ENCODE peak calls at places on chromosomes 2 and 18, in six cellular contexts. U is neural progenitor cell, I is adrenal gland, E is right lobe of liver, G is DND-41, T is heart right ventricle. L is an unnamed sample. For H3K36me3 and H3K27me3, the result is how much of the 10 kb centered on the place peaks cover.

GRCh38 chr2:215950009-215950408 is 63.3 kb downstream of the MREG start:
- DNase-seq in G (no peak), T (no peak), E (no peak), U (peak), I (no peak), L (no peak)

GRCh38 chr18:37259711-37260110 is 305.9 kb downstream of the CELF4 start:
- DNase-seq in U (no peak), T (no peak), I (no peak), G (no peak), E (no peak), L (no peak)

GRCh38 chr18:961644-962355 is 57.1 kb downstream of the ADCYAP1 start:
- DNase-seq in G (peak), T (peak), I (peak), E (no peak), U (peak), L (no peak)

GRCh38 chr2:179817181-179817841 is 44.1 kb downstream of the ZNF385B start:
- DNase-seq in T (no peak), U (peak), E (no peak), G (no peak), I (peak), L (no peak)

GRCh38 chr2:227482638-227483340 is 10.8 kb downstream of the AGFG1 start:
- DNase-seq in G (no peak), E (no peak), U (no peak), I (no peak), T (no peak), L (no peak)

GRCh38 chr2:10507106-10507505 is 59.0 kb upstream of the ODC1 start:
- DNase-seq in G (no peak), T (no peak), E (no peak), I (no peak), U (no peak), L (no peak)

GRCh38 chr18:45978084-45978483 is 11.0 kb upstream of the EPG5 start:
- DNase-seq in G (no peak), E (no peak), U (no peak), T (no peak), I (no peak), L (no peak)

GRCh38 chr18:37710731-37711130 is 145.1 kb upstream of the CELF4 start:
- DNase-seq in T (no peak), U (no peak), G (no peak), E (no peak), I (no peak), L (no peak)

GRCh38 chr2:149099298-149099697 is 60.8 kb downstream of the LYPD6B start:
- DNase-seq in U (no peak), T (no peak), I (no peak), E (no peak), G (no peak), L (no peak)

GRCh38 chr2:72612614-72613160 is 213.1 kb downstream of the EXOC6B start:
- DNase-seq in U (no peak), G (no peak), I (no peak), E (no peak), T (no peak), L (no peak)

GRCh38 chr2:96404446-96405373 is 69.1 kb downstream of the NCAPH start:
- DNase-seq in T (peak), I (no peak), U (no peak), G (no peak), E (no peak), L (no peak)

GRCh38 chr2:217027414-217027813 is 167.6 kb upstream of the TNP1 start:
- DNase-seq in I (no peak), U (no peak), E (no peak), G (no peak), T (no peak), L (no peak)

GRCh38 chr2:232698552-232699091 is 1.5 kb downstream of the GIGYF2 start:
- DNase-seq in G (no peak), T (no peak), I (no peak), U (no peak), E (no peak), L (no peak)

GRCh38 chr2:174752403-174753037 is 11.8 kb downstream of the CHRNA1 start:
- DNase-seq in T (no peak), E (no peak), U (no peak), G (no peak), I (no peak), L (no peak)

GRCh38 chr18:78296152-78296551 is 683.5 kb upstream of the SALL3 start:
- DNase-seq in G (no peak), T (no peak), E (no peak), U (no peak), I (no peak), L (no peak)

GRCh38 chr2:150143087-150143536 is 344.4 kb downstream of the RND3 start:
- DNase-seq in T (no peak), I (no peak), U (no peak), G (no peak), E (no peak), L (no peak)

GRCh38 chr18:36539674-36540073 is 242.2 kb downstream of the FHOD3 start:
- DNase-seq in U (no peak), E (no peak), T (no peak), I (no peak), G (no peak), L (no peak)

GRCh38 chr2:85938456-85938855 is 49.7 kb upstream of the ST3GAL5 start:
- DNase-seq in I (no peak), E (no peak), U (no peak), G (no peak), T (no peak), L (no peak)

GRCh38 chr2:223396993-223397392 is 205.2 kb downstream of the SCG2 start:
- DNase-seq in G (no peak), I (no peak), T (no peak), E (no peak), U (no peak), L (no peak)

GRCh38 chr2:223735659-223736244 is 101.6 kb downstream of the AP1S3 start:
- DNase-seq in E (no peak), T (no peak), I (no peak), G (no peak), U (no peak), L (no peak)

GRCh38 chr2:64978514-64979268 is 10.5 kb upstream of the SLC1A4 start:
- DNase-seq in I (no peak), T (no peak), E (no peak), U (no peak), G (no peak), L (no peak)

GRCh38 chr2:24852026-24852425 is 58.8 kb downstream of the CENPO start:
- DNase-seq in G (no peak), I (no peak), T (no peak), E (no peak), U (no peak), L (no peak)

GRCh38 chr2:8154936-8155335 is 526.9 kb upstream of the ID2 start:
- DNase-seq in U (no peak), G (no peak), E (no peak), I (no peak), T (no peak), L (no peak)

GRCh38 chr2:160388464-160389263 is 104.9 kb downstream of the RBMS1 start:
- DNase-seq in G (peak), E (peak), U (peak), I (peak), T (peak), L (peak)

GRCh38 chr2:233083782-233084181 is 23.6 kb downstream of the INPP5D start:
- DNase-seq in I (no peak), T (no peak), U (no peak), G (no peak), E (no peak), L (no peak)

GRCh38 chr2:33442528-33443069 is 33.9 kb upstream of the RASGRP3 start:
- DNase-seq in T (no peak), E (no peak), I (no peak), U (no peak), G (no peak), L (no peak)

DNA sequence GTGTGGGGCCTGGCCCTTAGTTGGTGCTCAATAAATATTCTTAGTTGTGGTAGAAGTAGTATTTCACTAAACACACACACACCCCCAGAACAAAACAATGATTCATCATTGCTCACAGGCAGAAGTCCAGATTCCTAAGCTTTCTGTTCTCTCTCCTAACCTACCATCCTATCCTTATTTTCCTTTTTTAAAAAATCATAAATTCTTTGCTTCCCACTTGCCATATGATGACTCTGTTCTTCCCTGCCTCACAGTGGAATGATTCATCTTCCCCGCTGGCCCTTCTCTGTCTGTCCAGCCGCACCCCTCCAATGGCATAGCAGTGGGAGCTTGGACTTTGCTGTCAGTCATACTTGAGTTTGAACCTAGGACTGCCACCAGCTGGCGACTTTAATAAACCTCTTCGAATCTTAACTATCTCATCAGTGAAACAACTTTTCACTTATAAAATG is 5.2 kb downstream of the EML6 start:
- DNase-seq in T (no peak), I (peak), G (no peak), E (no peak), U (no peak), L (no peak)
- H3K36me3 ChIP-seq in T (under half), I (under half), G (under half), E (under half), U (under half), L (under half)

GRCh38 chr18:49495074-49495473 is 8.0 kb upstream of the C18orf32 start:
- DNase-seq in I (no peak), G (no peak), E (no peak), U (peak), T (no peak), L (no peak)

GRCh38 chr18:49492694-49493033 is 5.6 kb upstream of the C18orf32 start:
- DNase-seq in G (no peak), E (no peak), T (no peak), I (no peak), U (no peak), L (no peak)

GRCh38 chr18:49494660-49495059 is 7.6 kb upstream of the C18orf32 start:
- DNase-seq in T (no peak), E (no peak), G (no peak), I (no peak), U (no peak), L (no peak)

GRCh38 chr18:49491857-49492693 is 5.0 kb upstream of the C18orf32 start:
- DNase-seq in E (peak), U (peak), T (peak), I (peak), G (peak), L (peak)

GRCh38 chr18:49495480-49495879 is 8.4 kb upstream of the C18orf32 start:
- DNase-seq in I (no peak), U (no peak), T (no peak), G (no peak), E (no peak), L (no peak)
- H3K4me3 ChIP-seq in I (no peak), U (no peak), T (no peak), G (no peak), E (no peak), L (no peak)

GRCh38 chr2:219026946-219027345 is 14.4 kb downstream of the CFAP65 start:
- DNase-seq in I (no peak), T (no peak), E (no peak), U (no peak), G (no peak), L (no peak)
- H3K27me3 ChIP-seq in I (under half), T (under half), E (under half), U (under half), G (under half), L (under half)

GRCh38 chr18:79460445-79461300 is 64.9 kb downstream of the NFATC1 start:
- DNase-seq in U (no peak), E (no peak), I (no peak), T (no peak), G (no peak), L (no peak)

GRCh38 chr18:79459946-79460345 is 64.2 kb downstream of the NFATC1 start:
- DNase-seq in E (no peak), I (no peak), U (no peak), G (no peak), T (no peak), L (no peak)

GRCh38 chr18:79458131-79458838 is 62.6 kb downstream of the NFATC1 start:
- DNase-seq in T (peak), I (peak), U (no peak), E (no peak), G (no peak), L (peak)

GRCh38 chr18:79457652-79458051 is 61.9 kb downstream of the NFATC1 start:
- DNase-seq in E (no peak), U (no peak), G (no peak), T (no peak), I (no peak), L (no peak)

GRCh38 chr18:79458917-79459803 is 63.4 kb downstream of the NFATC1 start:
- DNase-seq in U (no peak), I (no peak), G (no peak), T (peak), E (no peak), L (no peak)
- H3K36me3 ChIP-seq in U (under half), I (under half), G (under half), T (half or more), E (under half), L (under half)

GRCh38 chr2:156673271-156673615 is 237.1 kb downstream of the GPD2 start:
- DNase-seq in G (no peak), E (no peak), U (no peak), T (no peak), I (no peak), L (no peak)
- H3K4me3 ChIP-seq in G (no peak), E (no peak), U (no peak), T (no peak), I (no peak), L (no peak)

GRCh38 chr2:42312106-42312505 is 48.9 kb downstream of the COX7A2L start:
- DNase-seq in U (no peak), T (no peak), I (no peak), E (no peak), G (no peak), L (no peak)
- H3K27me3 ChIP-seq in U (under half), T (under half), I (under half), E (under half), G (under half), L (under half)

DNA sequence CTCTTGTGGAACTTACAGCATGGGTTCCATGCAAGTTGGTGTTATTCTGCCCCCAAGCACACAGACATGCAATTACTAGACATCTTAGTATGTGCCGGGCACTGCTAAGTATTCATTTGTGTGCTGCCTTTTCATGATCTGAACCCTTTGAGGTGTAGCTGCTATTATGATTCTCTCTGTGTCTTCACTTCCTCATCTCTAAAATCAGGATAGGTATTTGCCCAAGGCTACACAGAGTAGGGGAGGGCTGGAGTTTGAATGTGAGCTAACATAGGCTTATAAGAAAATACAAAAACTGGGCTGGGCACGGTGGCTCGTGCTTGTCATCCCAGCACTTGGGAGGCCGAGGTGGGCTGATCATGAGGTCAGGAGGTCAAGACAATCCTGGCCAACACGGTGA is 27.2 kb downstream of the FASTKD2 start:
- DNase-seq in E (no peak), U (no peak), T (no peak), G (no peak), I (no peak), L (no peak)
- H3K36me3 ChIP-seq in E (under half), U (under half), T (half or more), G (half or more), I (half or more), L (under half)

GRCh38 chr18:50558948-50559749 is 738 bp upstream of the MAPK4 start:
- DNase-seq in U (peak), G (no peak), T (no peak), E (no peak), I (no peak), L (no peak)

GRCh38 chr18:50560681-50561629 is 1.1 kb downstream of the MAPK4 start:
- DNase-seq in E (no peak), T (no peak), U (peak), I (peak), G (no peak), L (no peak)

GRCh38 chr18:50562686-50563085 is 2.8 kb downstream of the MAPK4 start:
- DNase-seq in I (no peak), G (no peak), U (no peak), T (no peak), E (no peak), L (no peak)

GRCh38 chr18:50558157-50558556 is 1.7 kb upstream of the MAPK4 start:
- DNase-seq in E (no peak), U (no peak), I (no peak), G (no peak), T (no peak), L (no peak)

GRCh38 chr18:50559750-50560680 is at the start of gene MAPK4:
- DNase-seq in T (no peak), U (peak), I (peak), E (peak), G (no peak), L (no peak)
- H3K4me3 ChIP-seq in T (peak), U (peak), I (peak), E (peak), G (no peak), L (peak)

GRCh38 chr18:48017625-48018024 is 87.2 kb upstream of the SMAD2 start:
- DNase-seq in T (no peak), E (peak), G (no peak), U (no peak), I (peak), L (no peak)

GRCh38 chr18:48011926-48012469 is 81.5 kb upstream of the SMAD2 start:
- DNase-seq in T (no peak), E (no peak), I (no peak), G (no peak), U (no peak), L (no peak)

GRCh38 chr18:48009116-48009825 is 78.8 kb upstream of the SMAD2 start:
- DNase-seq in E (no peak), I (no peak), G (no peak), U (no peak), T (no peak), L (no peak)

GRCh38 chr18:48010264-48010663 is 79.8 kb upstream of the SMAD2 start:
- DNase-seq in I (no peak), T (no peak), E (no peak), U (no peak), G (no peak), L (no peak)

GRCh38 chr18:48013162-48013561 is 82.7 kb upstream of the SMAD2 start:
- DNase-seq in I (no peak), U (no peak), E (no peak), G (no peak), T (no peak), L (no peak)
- H3K27me3 ChIP-seq in I (under half), U (under half), E (under half), G (under half), T (under half), L (under half)

GRCh38 chr18:76896677-76897076 is 74.3 kb downstream of the ZNF236 start:
- DNase-seq in G (no peak), U (no peak), I (no peak), E (no peak), T (no peak), L (no peak)
- H3K36me3 ChIP-seq in G (half or more), U (under half), I (under half), E (under half), T (half or more), L (under half)